ENCODE peak calls at places on chromosomes 16 and 17, in six cellular contexts. L, W, U, Y, D and S are unnamed samples.

GRCh38 chr16:4475880-4476790 is at the start of gene HMOX2:
- DNase-seq in W (no peak), Y (peak), L (peak), U (peak), D (peak), S (peak)

GRCh38 chr16:75288596-75289120 is 37.2 kb upstream of the BCAR1 start:
- DNase-seq in W (no peak), U (no peak), Y (no peak), L (peak), D (no peak), S (peak)

GRCh38 chr17:6456914-6457687 is 12.8 kb downstream of the PIMREG start:
- DNase-seq in W (no peak), L (no peak), D (peak), U (peak), Y (no peak), S (no peak)

GRCh38 chr17:1484060-1484535 is 8.4 kb downstream of the MYO1C start:
- DNase-seq in Y (no peak), W (no peak), D (no peak), L (no peak), U (no peak), S (no peak)

GRCh38 chr16:68825427-68825826 is 17.9 kb upstream of the TANGO6 start:
- DNase-seq in U (no peak), L (no peak), Y (no peak), D (no peak), W (no peak), S (no peak)

GRCh38 chr17:38619937-38620550 is 14.3 kb upstream of the SRCIN1 start:
- DNase-seq in D (no peak), Y (no peak), U (no peak), W (no peak), L (no peak), S (no peak)

GRCh38 chr16:89823087-89823823 is 5.0 kb upstream of the SPIRE2 start:
- DNase-seq in U (no peak), L (no peak), D (no peak), Y (no peak), W (no peak), S (no peak)

GRCh38 chr16:3998793-3999478 is 117.3 kb downstream of the ADCY9 start:
- DNase-seq in W (no peak), U (no peak), D (no peak), Y (no peak), L (no peak), S (no peak)

GRCh38 chr16:67873435-67874146 is 739 bp downstream of the EDC4 start:
- DNase-seq in Y (no peak), W (no peak), D (no peak), L (no peak), U (no peak), S (no peak)

GRCh38 chr17:9900744-9901143 is 4.3 kb downstream of the RCVRN start:
- DNase-seq in L (no peak), D (no peak), U (no peak), Y (no peak), W (no peak), S (no peak)

GRCh38 chr17:63998050-63998720 is at the start of gene PRR29:
- DNase-seq in D (peak), U (peak), W (peak), L (peak), Y (no peak), S (peak)

GRCh38 chr17:28982191-28982793 is 23.5 kb downstream of the SEZ6 start:
- DNase-seq in W (no peak), U (no peak), L (peak), Y (peak), D (no peak), S (peak)

GRCh38 chr17:80948091-80948960 is 43.3 kb upstream of the CHMP6 start:
- DNase-seq in Y (no peak), D (no peak), W (no peak), U (no peak), L (no peak), S (no peak)

GRCh38 chr17:4852504-4853075 is 19.4 kb downstream of the MINK1 start:
- DNase-seq in L (no peak), W (peak), U (no peak), Y (no peak), D (no peak), S (peak)

GRCh38 chr16:77169650-77170236 is 21.2 kb upstream of the MON1B start:
- DNase-seq in L (no peak), D (peak), Y (no peak), W (no peak), U (peak), S (no peak)

GRCh38 chr16:88116121-88116900 is 165.1 kb downstream of the BANP start:
- DNase-seq in L (no peak), U (no peak), Y (no peak), W (no peak), D (no peak), S (no peak)

GRCh38 chr17:39548494-39548893 is 59.2 kb downstream of the NEUROD2 start:
- DNase-seq in W (no peak), D (no peak), U (no peak), L (no peak), Y (no peak), S (no peak)

GRCh38 chr17:35797370-35797769 is 1.9 kb upstream of the MMP28 start:
- DNase-seq in U (no peak), Y (no peak), L (no peak), D (no peak), W (no peak), S (no peak)

GRCh38 chr17:67244621-67245072 is 349 bp downstream of the HELZ start:
- DNase-seq in L (no peak), D (peak), W (no peak), U (no peak), Y (no peak), S (no peak)

GRCh38 chr17:13306310-13306962 is 288.6 kb upstream of the ELAC2 start:
- DNase-seq in W (peak), U (no peak), L (no peak), D (peak), Y (no peak), S (no peak)

GRCh38 chr16:19179890-19180490 is 11.9 kb downstream of the SYT17 start:
- DNase-seq in L (peak), W (no peak), Y (no peak), D (peak), U (peak), S (no peak)

GRCh38 chr17:835263-835662 is 53.1 kb downstream of the MRM3 start:
- DNase-seq in W (peak), D (no peak), U (no peak), L (no peak), Y (peak), S (no peak)

DNA sequence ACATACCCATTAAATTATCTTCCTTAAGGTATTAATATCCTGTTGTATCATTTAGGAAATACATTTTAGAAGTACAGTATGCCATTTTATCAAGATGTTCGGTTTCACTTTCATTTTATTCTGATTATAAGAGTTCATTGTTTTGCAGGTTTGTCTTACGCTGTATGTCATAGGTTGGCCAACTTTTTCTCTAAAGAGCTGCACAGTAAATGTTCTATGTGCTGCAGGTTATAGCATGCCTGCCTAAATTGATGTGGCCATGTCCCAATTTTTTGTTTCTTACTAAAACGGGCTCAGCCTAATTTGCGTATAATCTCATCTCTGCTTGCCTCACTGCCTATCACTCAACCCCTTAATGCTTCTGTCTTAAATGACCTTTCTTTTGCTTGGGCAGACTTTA is 126.4 kb downstream of the USP22 start:
- DNase-seq in W (no peak), D (no peak), Y (no peak), U (no peak), L (no peak), S (no peak)
- H3K4me3 ChIP-seq in W (no peak), D (no peak), Y (no peak), U (peak), L (no peak), S (no peak)

DNA sequence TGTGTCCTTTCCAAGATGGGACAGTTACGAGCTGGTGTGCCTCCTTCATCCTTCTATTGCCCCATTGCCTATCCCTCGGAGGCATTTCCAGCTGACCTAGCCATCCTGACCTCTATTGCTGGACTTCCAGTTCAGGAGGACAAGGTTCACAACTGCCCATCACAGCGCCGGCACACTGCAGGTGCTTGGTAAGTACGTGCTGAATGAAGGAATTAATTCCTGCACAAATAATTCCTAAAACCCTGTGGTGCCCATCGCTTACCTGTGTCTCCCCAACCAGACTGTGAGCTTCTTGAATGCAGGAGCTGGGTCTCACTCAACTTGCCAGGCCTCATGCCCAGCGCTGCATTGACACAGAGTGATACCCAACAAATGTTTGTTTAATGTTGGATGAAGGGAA is 13.0 kb downstream of the ALOX15B start:
- DNase-seq in L (no peak), Y (no peak), D (no peak), W (no peak), U (no peak), S (no peak)
- H3K4me3 ChIP-seq in L (no peak), Y (no peak), D (no peak), W (no peak), U (no peak), S (no peak)

GRCh38 chr17:60901222-60901621 is 223.6 kb downstream of the BCAS3 start:
- DNase-seq in W (no peak), Y (no peak), U (no peak), D (no peak), L (no peak), S (no peak)

GRCh38 chr17:60899115-60899514 is 221.5 kb downstream of the BCAS3 start:
- DNase-seq in L (no peak), Y (no peak), U (no peak), W (no peak), D (no peak), S (no peak)

GRCh38 chr17:60902399-60902798 is 224.7 kb downstream of the BCAS3 start:
- DNase-seq in Y (no peak), U (no peak), W (no peak), D (no peak), L (no peak), S (no peak)

GRCh38 chr17:60900688-60901087 is 223.0 kb downstream of the BCAS3 start:
- DNase-seq in Y (no peak), D (no peak), U (no peak), W (no peak), L (no peak), S (no peak)

DNA sequence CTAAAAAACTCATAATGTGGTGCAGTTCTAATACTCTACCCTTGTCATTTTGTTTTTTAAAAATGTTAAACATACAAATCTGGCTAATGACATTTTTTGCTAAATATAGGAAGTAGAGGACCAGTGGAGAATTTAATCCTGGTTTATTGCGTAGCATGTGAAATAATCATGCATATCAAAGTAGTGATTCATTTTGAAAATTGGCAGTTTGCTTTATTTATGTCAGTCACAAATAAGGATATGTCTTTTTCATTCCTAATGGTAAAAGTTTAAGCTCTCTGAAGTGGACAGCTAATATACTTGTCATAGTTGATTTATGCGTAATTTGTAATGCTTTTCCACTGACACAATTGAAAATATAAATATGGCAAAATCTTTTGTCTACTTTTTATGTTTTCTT is 224.2 kb downstream of the BCAS3 start:
- DNase-seq in U (no peak), L (no peak), Y (no peak), W (peak), D (no peak), S (no peak)
- H3K4me3 ChIP-seq in U (no peak), L (no peak), Y (no peak), W (no peak), D (no peak), S (no peak)

GRCh38 chr16:78446486-78446885 is 347.0 kb downstream of the WWOX start:
- DNase-seq in Y (no peak), L (no peak), U (no peak), D (no peak), W (no peak), S (no peak)

GRCh38 chr16:78443780-78444422 is 344.4 kb downstream of the WWOX start:
- DNase-seq in D (no peak), U (no peak), Y (no peak), L (no peak), W (no peak), S (no peak)

GRCh38 chr16:78447164-78447563 is 347.7 kb downstream of the WWOX start:
- DNase-seq in W (no peak), Y (no peak), U (no peak), L (no peak), D (no peak), S (no peak)

GRCh38 chr16:78452030-78452429 is 352.6 kb downstream of the WWOX start:
- DNase-seq in W (no peak), U (no peak), D (no peak), L (no peak), Y (no peak), S (no peak)

GRCh38 chr16:78448658-78449327 is 349.3 kb downstream of the WWOX start:
- DNase-seq in D (no peak), U (no peak), Y (no peak), W (no peak), L (no peak), S (no peak)
- H3K4me3 ChIP-seq in D (no peak), U (no peak), Y (no peak), W (no peak), L (no peak), S (no peak)